ENCODE peak calls at places on chromosome 10, in six cellular contexts. One of them, this sample, is unnamed.

GRCh38 chr10:31318382-31318853 is 598 bp upstream of the ZEB1 start:
- DNase-seq in BJ: no peak
- DNase-seq in NCI-H2081: no peak
- DNase-seq in glomerular endothelial cell: no peak
- DNase-seq in T-helper 2 cell: peak; percentile 70
- DNase-seq in WTC11: peak; percentile 20
- DNase-seq in this sample: peak; percentile 50

GRCh38 chr10:21929070-21929469 is 74.5 kb downstream of the DNAJC1 start:
- DNase-seq in BJ: no peak
- DNase-seq in NCI-H2081: no peak
- DNase-seq in glomerular endothelial cell: no peak
- DNase-seq in T-helper 2 cell: no peak
- DNase-seq in WTC11: no peak
- DNase-seq in this sample: no peak

GRCh38 chr10:79457256-79457785 is 11.9 kb upstream of the ZCCHC24 start:
- DNase-seq in BJ: no peak
- DNase-seq in NCI-H2081: no peak
- DNase-seq in glomerular endothelial cell: no peak
- DNase-seq in T-helper 2 cell: no peak
- DNase-seq in WTC11: no peak
- DNase-seq in this sample: no peak

GRCh38 chr10:60283397-60283796 is 106.3 kb downstream of the ANK3 start:
- DNase-seq in BJ: peak; percentile 3
- DNase-seq in NCI-H2081: no peak
- DNase-seq in glomerular endothelial cell: peak; percentile 20
- DNase-seq in T-helper 2 cell: no peak
- DNase-seq in WTC11: no peak
- DNase-seq in this sample: no peak

GRCh38 chr10:3395487-3395886 is 222.9 kb upstream of the PITRM1 start:
- DNase-seq in BJ: no peak
- DNase-seq in NCI-H2081: peak; percentile 83
- DNase-seq in glomerular endothelial cell: no peak
- DNase-seq in T-helper 2 cell: no peak
- DNase-seq in WTC11: no peak
- DNase-seq in this sample: no peak

GRCh38 chr10:69845574-69846251 is 44.0 kb downstream of the COL13A1 start:
- DNase-seq in BJ: no peak
- DNase-seq in NCI-H2081: no peak
- DNase-seq in glomerular endothelial cell: no peak
- DNase-seq in T-helper 2 cell: no peak
- DNase-seq in WTC11: no peak
- DNase-seq in this sample: no peak

GRCh38 chr10:6163364-6164270 is 39.1 kb upstream of the PFKFB3 start:
- DNase-seq in BJ: peak; percentile 36
- DNase-seq in NCI-H2081: peak; percentile 80
- DNase-seq in glomerular endothelial cell: no peak
- DNase-seq in T-helper 2 cell: peak; percentile 89
- DNase-seq in WTC11: peak; percentile 81
- DNase-seq in this sample: peak; percentile 83

GRCh38 chr10:33887188-33887587 is 552.7 kb upstream of the NRP1 start:
- DNase-seq in BJ: no peak
- DNase-seq in NCI-H2081: no peak
- DNase-seq in glomerular endothelial cell: no peak
- DNase-seq in T-helper 2 cell: no peak
- DNase-seq in WTC11: no peak
- DNase-seq in this sample: no peak

GRCh38 chr10:88392222-88392621 is 190.9 kb downstream of the RNLS start:
- DNase-seq in BJ: no peak
- DNase-seq in NCI-H2081: no peak
- DNase-seq in glomerular endothelial cell: no peak
- DNase-seq in T-helper 2 cell: no peak
- DNase-seq in WTC11: no peak
- DNase-seq in this sample: no peak

GRCh38 chr10:31358688-31359330 is 39.8 kb downstream of the ZEB1 start:
- DNase-seq in BJ: no peak
- DNase-seq in NCI-H2081: no peak
- DNase-seq in glomerular endothelial cell: no peak
- DNase-seq in T-helper 2 cell: no peak
- DNase-seq in WTC11: no peak
- DNase-seq in this sample: no peak

GRCh38 chr10:105868935-105869334 is 1227.8 kb downstream of the SORCS3 start:
- DNase-seq in BJ: no peak
- DNase-seq in NCI-H2081: no peak
- DNase-seq in glomerular endothelial cell: no peak
- DNase-seq in T-helper 2 cell: no peak
- DNase-seq in WTC11: no peak
- DNase-seq in this sample: no peak

GRCh38 chr10:104218751-104219150 is 13.4 kb downstream of the CFAP43 start:
- DNase-seq in BJ: no peak
- DNase-seq in NCI-H2081: no peak
- DNase-seq in glomerular endothelial cell: no peak
- DNase-seq in T-helper 2 cell: no peak
- DNase-seq in WTC11: no peak
- DNase-seq in this sample: no peak

GRCh38 chr10:112792487-112793196 is 157.4 kb upstream of the TCF7L2 start:
- DNase-seq in BJ: peak; percentile 18
- DNase-seq in NCI-H2081: no peak
- DNase-seq in glomerular endothelial cell: no peak
- DNase-seq in T-helper 2 cell: no peak
- DNase-seq in WTC11: no peak
- DNase-seq in this sample: no peak

GRCh38 chr10:66671562-66671961 is 254.3 kb upstream of the LRRTM3 start:
- DNase-seq in BJ: no peak
- DNase-seq in NCI-H2081: no peak
- DNase-seq in glomerular endothelial cell: no peak
- DNase-seq in T-helper 2 cell: no peak
- DNase-seq in WTC11: no peak
- DNase-seq in this sample: no peak

This sample was measured in CD4-positive, alpha-beta T cell.